ENCODE peak calls at places on chromosomes 7 and 10, in eight cellular contexts. Q is SHP77 treated with DMSO at 0.1 percent for 48 hours; H is activated CD4-positive, alpha-beta T cell treated with anti-CD3 and anti-CD28 coated beads, Interleukin-2, amount 50 U/mL, for 1 hour; Y is kidney tubule cell; F is progenitor cell of endocrine pancreas; X is GM04503; U is stimulated activated CD4-positive, alpha-beta T cell treated with anti-CD3 and anti-CD28 coated beads, Interleukin-4, amount 100 ng/mL, for 24 hours; Z is AML-193. K is an unnamed sample.

GRCh38 chr10:73060738-73061635 is 35.7 kb downstream of the P4HA1 start:
- DNase-seq in Q (peak), H (no peak), Y (peak), F (no peak), X (no peak), U (no peak), Z (peak), K (no peak)

GRCh38 chr7:25632616-25633015 is 404.3 kb upstream of the NPVF start:
- DNase-seq in Q (no peak), H (no peak), Y (no peak), F (no peak), X (no peak), U (no peak), Z (no peak), K (no peak)

GRCh38 chr7:88522771-88523316 is 216.2 kb upstream of the STEAP4 start:
- DNase-seq in Q (no peak), H (no peak), Y (no peak), F (no peak), X (no peak), U (no peak), Z (no peak), K (no peak)

GRCh38 chr7:27899601-27900000 is 159.6 kb downstream of the TAX1BP1 start:
- DNase-seq in Q (no peak), H (no peak), Y (peak), F (no peak), X (no peak), U (peak), Z (no peak), K (no peak)

GRCh38 chr10:88165849-88166271 is 302.4 kb downstream of the PTEN start:
- DNase-seq in Q (no peak), H (no peak), Y (no peak), F (no peak), X (peak), U (no peak), Z (no peak), K (peak)

GRCh38 chr7:94367940-94368339 is 26.8 kb upstream of the COL1A2 start:
- DNase-seq in Q (no peak), H (no peak), Y (no peak), F (no peak), X (no peak), U (no peak), Z (no peak), K (peak)

GRCh38 chr7:10469476-10469875 is 504.2 kb upstream of the PHF14 start:
- DNase-seq in Q (no peak), H (no peak), Y (no peak), F (no peak), X (no peak), U (no peak), Z (no peak), K (no peak)

GRCh38 chr7:30254717-30255095 is 29.7 kb upstream of the ZNRF2 start:
- DNase-seq in Q (no peak), H (no peak), Y (no peak), F (no peak), X (no peak), U (no peak), Z (no peak), K (no peak)

GRCh38 chr7:144378651-144379050 is 23.4 kb downstream of the ARHGEF5 start:
- DNase-seq in Q (no peak), H (no peak), Y (peak), F (no peak), X (no peak), U (no peak), Z (no peak), K (no peak)

GRCh38 chr10:119129721-119130120 is 25.8 kb downstream of the DENND10 start:
- DNase-seq in Q (no peak), H (no peak), Y (no peak), F (no peak), X (no peak), U (no peak), Z (no peak), K (no peak)

GRCh38 chr10:73263948-73264347 is 11.5 kb upstream of the MRPS16 start:
- DNase-seq in Q (no peak), H (no peak), Y (peak), F (no peak), X (no peak), U (no peak), Z (peak), K (no peak)

GRCh38 chr10:93876391-93876790 is 17.4 kb upstream of the SLC35G1 start:
- DNase-seq in Q (no peak), H (no peak), Y (peak), F (no peak), X (no peak), U (no peak), Z (no peak), K (peak)

GRCh38 chr7:77738871-77739270 is 42.6 kb downstream of the RSBN1L start:
- DNase-seq in Q (no peak), H (no peak), Y (no peak), F (no peak), X (peak), U (no peak), Z (no peak), K (peak)